ENCODE peak calls at places on chromosomes 11 and 22, in four cellular contexts. One of them, this sample, is unnamed.

GRCh38 chr22:44191036-44191454 is 10.3 kb downstream of the PARVG start:
- DNase-seq in AG10803: peak
- DNase-seq in NCI-H460: no peak
- DNase-seq in A673: no peak
- DNase-seq in this sample: no peak

GRCh38 chr22:32728291-32728690 is 73.2 kb upstream of the TIMP3 start:
- DNase-seq in AG10803: no peak
- DNase-seq in NCI-H460: no peak
- DNase-seq in A673: no peak
- DNase-seq in this sample: no peak

GRCh38 chr11:2535673-2536439 is 91.0 kb downstream of the KCNQ1 start:
- DNase-seq in AG10803: no peak
- DNase-seq in NCI-H460: no peak
- DNase-seq in A673: no peak
- DNase-seq in this sample: no peak

GRCh38 chr11:132674161-132674560 is 858.1 kb downstream of the OPCML start:
- DNase-seq in AG10803: no peak
- DNase-seq in NCI-H460: no peak
- DNase-seq in A673: peak
- DNase-seq in this sample: no peak

GRCh38 chr11:23359297-23359696 is 499.0 kb upstream of the CCDC179 start:
- DNase-seq in AG10803: peak
- DNase-seq in NCI-H460: no peak
- DNase-seq in A673: no peak
- DNase-seq in this sample: no peak

GRCh38 chr11:10902756-10903155 is 44.9 kb upstream of the ZBED5 start:
- DNase-seq in AG10803: no peak
- DNase-seq in NCI-H460: no peak
- DNase-seq in A673: no peak
- DNase-seq in this sample: no peak

GRCh38 chr22:25122136-25122764 is 77.4 kb upstream of the CRYBB3 start:
- DNase-seq in AG10803: no peak
- DNase-seq in NCI-H460: no peak
- DNase-seq in A673: no peak
- DNase-seq in this sample: no peak

GRCh38 chr22:19974935-19975706 is 33.5 kb upstream of the TXNRD2 start:
- DNase-seq in AG10803: no peak
- DNase-seq in NCI-H460: no peak
- DNase-seq in A673: peak
- DNase-seq in this sample: no peak

This sample was measured in CD4-positive, alpha-beta memory T cell.